ENCODE peak calls at places on chromosomes 13 and 19, in ten cellular contexts. M is islet precursor cell; Q is ELF-1; E is MCF 10A; V is iris pigment epithelial cell; T is germinal center; U is DMS53; G is AG08396; P is activated CD4-positive, alpha-beta T cell treated with anti-CD3 and anti-CD28 coated beads for 24 hours; F is endothelial cell. X is an unnamed sample.

GRCh38 chr19:54430306-54431254 is 15.3 kb downstream of the TTYH1 start:
- DNase-seq in M (peak; percentile 92), Q (peak; percentile 80), E (peak; percentile 34), V (peak; percentile 30), T (peak; percentile 67), U (peak; percentile 26), G (peak; percentile 80), P (peak; percentile 25), F (peak; percentile 83), X (peak; percentile 86)

GRCh38 chr13:57748096-57748495 is 116.6 kb downstream of the PCDH17 start:
- DNase-seq in M (no peak), Q (no peak), E (peak; percentile 57), V (no peak), T (no peak), U (peak; percentile 1), G (no peak), P (no peak), F (no peak), X (no peak)

GRCh38 chr19:246551-246950 is 44.7 kb downstream of the PLPP2 start:
- DNase-seq in M (no peak), Q (peak; percentile 97), E (no peak), V (no peak), T (no peak), U (no peak), G (no peak), P (no peak), F (no peak), X (no peak)

GRCh38 chr13:48437381-48437780 is 24.5 kb upstream of the LPAR6 start:
- DNase-seq in M (no peak), Q (no peak), E (peak; percentile 44), V (peak; percentile 64), T (no peak), U (no peak), G (peak; percentile 9), P (no peak), F (no peak), X (no peak)

GRCh38 chr13:114167885-114168284 is 11.2 kb upstream of the CFAP97D2 start:
- DNase-seq in M (no peak), Q (no peak), E (no peak), V (no peak), T (no peak), U (no peak), G (no peak), P (no peak), F (no peak), X (no peak)

GRCh38 chr19:32858559-32858958 is 11.0 kb downstream of the SLC7A9 start:
- DNase-seq in M (no peak), Q (no peak), E (no peak), V (no peak), T (no peak), U (no peak), G (no peak), P (no peak), F (no peak), X (no peak)

GRCh38 chr19:38744906-38745305 is 632 bp upstream of the CAPN12 start:
- DNase-seq in M (no peak), Q (no peak), E (no peak), V (no peak), T (no peak), U (no peak), G (no peak), P (no peak), F (no peak), X (no peak)

GRCh38 chr13:33355470-33355869 is 69.9 kb upstream of the STARD13 start:
- DNase-seq in M (no peak), Q (no peak), E (peak; percentile 79), V (peak; percentile 66), T (no peak), U (no peak), G (peak; percentile 23), P (no peak), F (no peak), X (no peak)

GRCh38 chr13:40221460-40222201 is 444.8 kb downstream of the FOXO1 start:
- DNase-seq in M (no peak), Q (no peak), E (peak; percentile 86), V (peak; percentile 99), T (no peak), U (no peak), G (no peak), P (peak; percentile 9), F (no peak), X (no peak)

GRCh38 chr19:38850976-38851621 is 1.3 kb upstream of the HNRNPL start:
- DNase-seq in M (no peak), Q (peak; percentile 78), E (no peak), V (peak; percentile 21), T (peak; percentile 14), U (peak; percentile 74), G (no peak), P (no peak), F (peak; percentile 30), X (peak; percentile 37)

GRCh38 chr13:32669030-32669646 is 82.9 kb downstream of the PDS5B start:
- DNase-seq in M (no peak), Q (peak; percentile 30), E (peak; percentile 55), V (peak; percentile 58), T (peak; percentile 31), U (peak; percentile 78), G (peak; percentile 12), P (no peak), F (peak; percentile 18), X (no peak)

GRCh38 chr13:46831588-46832194 is 34.7 kb upstream of the ESD start:
- DNase-seq in M (no peak), Q (peak; percentile 9), E (peak; percentile 62), V (peak; percentile 54), T (peak; percentile 10), U (peak; percentile 51), G (peak; percentile 26), P (peak; percentile 18), F (peak; percentile 58), X (peak; percentile 38)

GRCh38 chr13:30234763-30235162 is 72.6 kb downstream of the KATNAL1 start:
- DNase-seq in M (no peak), Q (no peak), E (no peak), V (no peak), T (no peak), U (no peak), G (no peak), P (no peak), F (no peak), X (no peak)

GRCh38 chr19:47423203-47423882 is 4.0 kb upstream of the MEIS3 start:
- DNase-seq in M (no peak), Q (no peak), E (no peak), V (no peak), T (no peak), U (no peak), G (no peak), P (no peak), F (no peak), X (no peak)

GRCh38 chr13:66048888-66049287 is 1181.2 kb downstream of the PCDH9 start:
- DNase-seq in M (no peak), Q (no peak), E (no peak), V (peak; percentile 28), T (no peak), U (no peak), G (no peak), P (no peak), F (no peak), X (no peak)

GRCh38 chr13:41554626-41555386 is 97.5 kb downstream of the RGCC start:
- DNase-seq in M (no peak), Q (no peak), E (no peak), V (no peak), T (peak; percentile 77), U (no peak), G (no peak), P (no peak), F (no peak), X (no peak)

GRCh38 chr13:50162567-50162966 is 147.3 kb downstream of the KCNRG start:
- DNase-seq in M (no peak), Q (no peak), E (no peak), V (no peak), T (no peak), U (no peak), G (no peak), P (no peak), F (no peak), X (no peak)

GRCh38 chr13:104809483-104809882 is 1726.0 kb downstream of the EFNB2 start:
- DNase-seq in M (no peak), Q (no peak), E (peak; percentile 87), V (peak; percentile 74), T (no peak), U (no peak), G (no peak), P (no peak), F (no peak), X (no peak)

GRCh38 chr19:48123907-48124675 is 13.5 kb upstream of the PLA2G4C start:
- DNase-seq in M (peak; percentile 84), Q (peak; percentile 70), E (peak; percentile 76), V (peak; percentile 46), T (no peak), U (peak; percentile 86), G (peak; percentile 54), P (no peak), F (no peak), X (no peak)

GRCh38 chr13:47454986-47455385 is 546.1 kb downstream of the SUCLA2 start:
- DNase-seq in M (no peak), Q (no peak), E (peak; percentile 11), V (no peak), T (no peak), U (no peak), G (no peak), P (no peak), F (no peak), X (no peak)